ENCODE peak calls at places on chromosomes 4 and X, in four cellular contexts. R is CD4-positive, alpha-beta memory T cell; E is OCI-LY7; X is lung. P is an unnamed sample.

GRCh38 chrX:15472523-15472922 is 20.6 kb downstream of the PIR start:
- DNase-seq in X (no peak), E (no peak), R (no peak), P (no peak)

GRCh38 chr4:159498371-159499115 is 395.7 kb downstream of the RAPGEF2 start:
- DNase-seq in E (no peak), X (no peak), R (no peak), P (no peak)

GRCh38 chr4:153465583-153465921 is 608 bp upstream of the TMEM131L start:
- DNase-seq in X (peak; percentile 41), E (peak; percentile 85), R (no peak), P (peak; percentile 58)

GRCh38 chr4:5014007-5014682 is 5.1 kb downstream of the CYTL1 start:
- DNase-seq in E (no peak), R (no peak), X (no peak), P (no peak)

GRCh38 chr4:183816882-183817509 is 88.1 kb upstream of the STOX2 start:
- DNase-seq in X (no peak), R (no peak), E (no peak), P (no peak)

GRCh38 chr4:54708339-54709279 is 50.9 kb downstream of the KIT start:
- DNase-seq in X (no peak), E (no peak), R (no peak), P (no peak)

GRCh38 chrX:38175140-38175539 is 45.5 kb downstream of the SRPX start:
- DNase-seq in R (no peak), E (peak; percentile 37), X (no peak), P (no peak)

GRCh38 chr4:17094209-17094608 is 195.8 kb upstream of the LDB2 start:
- DNase-seq in R (no peak), E (no peak), X (no peak), P (no peak)

GRCh38 chr4:120175272-120175671 is 108.6 kb upstream of the MAD2L1 start:
- DNase-seq in E (no peak), X (no peak), R (no peak), P (no peak)

GRCh38 chrX:66049056-66049455 is 9.2 kb upstream of the VSIG4 start:
- DNase-seq in E (no peak), R (no peak), X (no peak), P (no peak)

GRCh38 chr4:37243061-37243460 is 1.5 kb upstream of the NWD2 start:
- DNase-seq in R (no peak), X (no peak), E (no peak), P (no peak)

GRCh38 chr4:54647070-54647469 is 10.7 kb upstream of the KIT start:
- DNase-seq in R (no peak), E (no peak), X (no peak), P (no peak)

GRCh38 chrX:129782706-129783105 is 3.0 kb downstream of the SASH3 start:
- DNase-seq in X (no peak), R (no peak), E (no peak), P (no peak)

GRCh38 chrX:149937881-149938426 is 337 bp downstream of the EOLA2 start:
- DNase-seq in X (no peak), R (no peak), E (no peak), P (no peak)

GRCh38 chrX:104122829-104123228 is 10.5 kb downstream of the ZCCHC18 start:
- DNase-seq in X (no peak), E (peak; percentile 51), R (no peak), P (no peak)

GRCh38 chrX:38694394-38694793 is 106.9 kb upstream of the MID1IP1 start:
- DNase-seq in X (no peak), E (no peak), R (no peak), P (no peak)

GRCh38 chrX:81195712-81196111 is 6.0 kb downstream of the HMGN5 start:
- DNase-seq in X (peak; percentile 68), R (peak; percentile 47), E (peak; percentile 70), P (peak; percentile 27)

GRCh38 chrX:37846141-37846540 is 1.2 kb downstream of the DYNLT3 start:
- DNase-seq in E (no peak), R (no peak), X (no peak), P (no peak)

GRCh38 chr4:61938250-61938846 is 738.2 kb downstream of the ADGRL3 start:
- DNase-seq in X (no peak), R (no peak), E (no peak), P (no peak)

GRCh38 chrX:12751887-12752286 is 39.3 kb upstream of the PRPS2 start:
- DNase-seq in X (no peak), R (no peak), E (no peak), P (no peak)

GRCh38 chr4:115873048-115873447 is 759.6 kb upstream of the NDST4 start:
- DNase-seq in R (no peak), E (no peak), X (no peak), P (no peak)

GRCh38 chr4:7422898-7423180 is 11.9 kb downstream of the PSAPL1 start:
- DNase-seq in X (no peak), E (no peak), R (no peak), P (no peak)

GRCh38 chrX:6283826-6284225 is 55.2 kb upstream of the NLGN4X start:
- DNase-seq in X (no peak), R (no peak), E (no peak), P (no peak)

GRCh38 chr4:74098628-74098995 is 383 bp downstream of the CXCL2 start:
- DNase-seq in X (no peak), R (no peak), E (no peak), P (no peak)

GRCh38 chr4:156559346-156559745 is 412.3 kb downstream of the PDGFC start:
- DNase-seq in E (no peak), X (no peak), R (no peak), P (no peak)

GRCh38 chr4:104015680-104016079 is 295.9 kb upstream of the TACR3 start:
- DNase-seq in X (no peak), E (peak; percentile 1), R (no peak), P (no peak)

GRCh38 chr4:85084371-85085170 is 118.1 kb upstream of the WDFY3 start:
- DNase-seq in R (peak; percentile 12), E (peak; percentile 63), X (peak; percentile 30), P (no peak)

GRCh38 chr4:86957214-86957613 is 22.4 kb downstream of the AFF1 start:
- DNase-seq in R (no peak), E (no peak), X (no peak), P (no peak)

GRCh38 chrX:17435476-17435875 is 60.5 kb downstream of the NHS start:
- DNase-seq in R (no peak), E (no peak), X (no peak), P (no peak)

GRCh38 chrX:39809326-39809725 is 288.4 kb downstream of the BCOR start:
- DNase-seq in X (no peak), E (no peak), R (no peak), P (no peak)

GRCh38 chr4:140186651-140187315 is 32.8 kb upstream of the MAML3 start:
- DNase-seq in E (no peak), X (no peak), R (no peak), P (no peak)
- H3K27ac ChIP-seq in E (no peak overlapping the region), X (no peak overlapping the region), R (no peak overlapping the region), P (no peak overlapping the region)

GRCh38 chr4:13427599-13428325 is 56.4 kb downstream of the RAB28 start:
- DNase-seq in X (no peak), R (no peak), E (no peak), P (no peak)
- H3K36me3 ChIP-seq in X (peaks cover 2% of the 10 kb centered on the region), R (no peaks in the 10 kb centered on the region), E (no peaks in the 10 kb centered on the region), P (no peaks in the 10 kb centered on the region)

DNA sequence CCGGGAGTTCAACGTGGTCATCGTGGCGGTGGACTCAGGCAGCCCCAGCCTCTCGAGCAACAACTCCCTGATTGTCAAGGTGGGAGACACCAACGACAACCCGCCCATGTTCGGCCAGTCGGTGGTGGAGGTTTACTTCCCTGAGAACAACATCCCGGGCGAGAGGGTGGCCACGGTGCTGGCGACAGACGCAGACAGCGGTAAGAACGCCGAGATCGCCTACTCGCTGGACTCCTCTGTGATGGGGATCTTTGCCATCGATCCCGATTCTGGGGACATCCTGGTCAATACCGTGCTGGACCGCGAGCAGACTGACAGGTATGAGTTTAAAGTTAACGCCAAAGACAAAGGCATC is 2.7 kb downstream of the PCDH7 start:
- DNase-seq in X (no peak), R (no peak), E (no peak), P (peak; percentile 27)
- H3K4me1 ChIP-seq in X (peaks cover 9% of the 10 kb centered on the region), R (no peaks in the 10 kb centered on the region), E (no peaks in the 10 kb centered on the region), P (peaks cover 4% of the 10 kb centered on the region)

GRCh38 chr4:77801260-77801608 is 17.9 kb downstream of the CNOT6L start:
- DNase-seq in E (peak; percentile 26), R (peak; percentile 47), X (no peak), P (no peak)

GRCh38 chr4:77802406-77802805 is 16.8 kb downstream of the CNOT6L start:
- DNase-seq in E (no peak), X (no peak), R (no peak), P (no peak)

GRCh38 chr4:77800077-77800476 is 19.1 kb downstream of the CNOT6L start:
- DNase-seq in R (no peak), X (no peak), E (no peak), P (no peak)

GRCh38 chr4:77798385-77798784 is 20.8 kb downstream of the CNOT6L start:
- DNase-seq in E (no peak), X (no peak), R (no peak), P (no peak)

GRCh38 chr4:77800483-77801259 is 18.5 kb downstream of the CNOT6L start:
- DNase-seq in X (no peak), R (no peak), E (no peak), P (no peak)
- H3K27ac ChIP-seq in X (no peak overlapping the region), R (peak overlapping the region; percentile 49), E (peak overlapping the region; percentile 29), P (peak overlapping the region; percentile 54)

DNA sequence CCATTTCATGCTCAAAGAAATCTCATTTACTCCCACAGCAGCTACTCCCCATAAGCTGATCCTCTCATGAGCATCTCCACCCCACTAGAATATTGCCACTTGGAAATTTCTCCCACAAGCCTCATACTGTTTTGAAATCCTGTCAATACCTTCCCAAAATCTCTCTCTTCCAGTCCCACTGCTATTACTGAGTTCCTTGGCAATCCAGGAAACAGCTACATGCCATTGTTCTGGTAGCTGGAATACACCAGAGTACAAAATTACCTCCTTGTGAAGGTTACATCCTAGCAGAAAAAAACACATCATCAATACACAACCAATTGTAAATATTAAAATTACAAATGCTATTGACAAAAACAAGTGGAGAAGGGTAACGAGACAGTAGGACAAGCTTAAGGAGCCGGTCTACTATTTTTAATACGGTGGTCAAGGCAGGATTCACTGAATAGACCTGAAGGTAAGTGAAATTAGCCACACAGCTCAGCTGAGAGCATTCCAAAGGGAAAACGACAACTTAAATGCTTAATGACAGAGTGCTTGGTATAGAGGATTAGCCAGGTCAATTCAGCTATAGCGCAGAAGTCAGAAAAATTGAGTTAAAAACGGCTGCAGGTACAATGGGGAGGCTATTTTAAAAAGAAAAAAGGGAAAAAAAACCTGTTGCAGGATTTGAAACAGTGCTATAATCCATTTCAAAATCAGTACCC is 6.4 kb downstream of the RPL9 start:
- DNase-seq in E (no peak), X (no peak), R (no peak), P (no peak)
- H3K36me3 ChIP-seq in E (peaks cover 98% of the 10 kb centered on the region), X (peaks cover 25% of the 10 kb centered on the region), R (peaks cover 55% of the 10 kb centered on the region), P (peaks cover 91% of the 10 kb centered on the region)

GRCh38 chrX:23720117-23720677 is 22.9 kb downstream of the ACOT9 start:
- DNase-seq in R (no peak), E (no peak), X (no peak), P (no peak)
- H3K4me1 ChIP-seq in R (no peaks in the 10 kb centered on the region), E (no peaks in the 10 kb centered on the region), X (peaks cover under 1% of the 10 kb centered on the region), P (no peaks in the 10 kb centered on the region)

DNA sequence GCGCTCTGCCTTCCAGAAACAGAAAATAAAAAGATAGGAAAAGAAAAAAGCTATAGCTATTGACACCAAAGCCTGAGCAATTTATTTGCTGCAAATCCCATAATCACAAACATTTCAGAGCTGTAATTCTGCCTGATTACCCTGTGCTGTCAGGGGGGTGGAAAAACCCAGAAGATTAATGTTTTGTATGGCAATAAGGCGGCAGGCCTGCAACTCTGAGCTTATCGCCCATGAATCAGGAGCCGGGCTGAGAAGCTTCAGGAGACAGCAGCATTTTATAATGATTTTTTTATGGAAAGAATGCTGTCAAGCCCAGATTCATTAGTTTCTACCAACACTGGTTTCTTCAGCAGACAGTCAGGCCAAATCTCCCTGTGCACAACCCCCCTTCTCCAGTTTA is 82.6 kb upstream of the TMEM164 start:
- DNase-seq in E (no peak), R (no peak), X (no peak), P (no peak)
- H3K27ac ChIP-seq in E (no peak overlapping the region), R (no peak overlapping the region), X (no peak overlapping the region), P (no peak overlapping the region)

P was measured in heart left ventricle.